ENCODE peak calls at places on chromosome 13, in eight cellular contexts. Y, N, B, G, A, J, U and D are unnamed samples.

GRCh38 chr13:58376775-58377174 is 745.2 kb downstream of the PCDH17 start:
- DNase-seq in Y (no peak), N (no peak), B (no peak), G (no peak), A (no peak), J (no peak), U (no peak), D (no peak)

GRCh38 chr13:110006304-110006703 is 219.9 kb upstream of the IRS2 start:
- DNase-seq in Y (no peak), N (no peak), B (no peak), G (peak; percentile 80), A (no peak), J (no peak), U (no peak), D (no peak)

GRCh38 chr13:46369506-46370268 is 17.4 kb downstream of the RUBCNL start:
- DNase-seq in Y (no peak), N (no peak), B (no peak), G (peak; percentile 89), A (no peak), J (no peak), U (no peak), D (no peak)

GRCh38 chr13:45809810-45810394 is 41.7 kb downstream of the SIAH3 start:
- DNase-seq in Y (no peak), N (no peak), B (no peak), G (peak; percentile 2), A (no peak), J (no peak), U (no peak), D (no peak)

GRCh38 chr13:110714798-110715394 is 1.4 kb downstream of the ING1 start:
- DNase-seq in Y (no peak), N (peak; percentile 33), B (no peak), G (peak; percentile 49), A (peak; percentile 58), J (peak; percentile 37), U (no peak), D (peak; percentile 84)

GRCh38 chr13:113656831-113657671 is 947 bp downstream of the ATP4B start:
- DNase-seq in Y (no peak), N (no peak), B (no peak), G (no peak), A (no peak), J (no peak), U (no peak), D (no peak)

GRCh38 chr13:111371211-111371610 is 50.8 kb downstream of the TEX29 start:
- DNase-seq in Y (no peak), N (no peak), B (no peak), G (peak; percentile 45), A (no peak), J (no peak), U (no peak), D (no peak)

GRCh38 chr13:48492123-48493075 is 40.5 kb downstream of the RCBTB2 start:
- DNase-seq in Y (peak; percentile 94), N (peak; percentile 60), B (peak; percentile 99), G (no peak), A (no peak), J (no peak), U (peak; percentile 84), D (no peak)

GRCh38 chr13:97261254-97262015 is 39.3 kb downstream of the MBNL2 start:
- DNase-seq in Y (no peak), N (no peak), B (no peak), G (no peak), A (no peak), J (no peak), U (peak; percentile 34), D (no peak)

GRCh38 chr13:98208606-98209005 is 31.5 kb upstream of the RNF113B start:
- DNase-seq in Y (no peak), N (no peak), B (no peak), G (no peak), A (no peak), J (no peak), U (no peak), D (no peak)

GRCh38 chr13:64069892-64070291 is 2654.2 kb upstream of the PCDH20 start:
- DNase-seq in Y (no peak), N (no peak), B (no peak), G (no peak), A (no peak), J (no peak), U (no peak), D (no peak)

GRCh38 chr13:113083402-113084061 is 22.1 kb upstream of the F7 start:
- DNase-seq in Y (no peak), N (no peak), B (no peak), G (no peak), A (no peak), J (no peak), U (no peak), D (no peak)

GRCh38 chr13:38685974-38686571 is 804 bp upstream of the FREM2 start:
- DNase-seq in Y (peak; percentile 35), N (no peak), B (no peak), G (no peak), A (peak; percentile 15), J (no peak), U (no peak), D (no peak)

GRCh38 chr13:42551611-42552010 is 22.3 kb upstream of the TNFSF11 start:
- DNase-seq in Y (no peak), N (no peak), B (no peak), G (no peak), A (no peak), J (no peak), U (no peak), D (no peak)

GRCh38 chr13:32262619-32263018 is 52.5 kb downstream of the ZAR1L start:
- DNase-seq in Y (no peak), N (no peak), B (no peak), G (no peak), A (no peak), J (no peak), U (no peak), D (no peak)

GRCh38 chr13:108961542-108962125 is 332.2 kb downstream of the MYO16 start:
- DNase-seq in Y (peak; percentile 79), N (no peak), B (peak; percentile 84), G (peak; percentile 64), A (peak; percentile 85), J (no peak), U (peak; percentile 43), D (peak; percentile 81)

GRCh38 chr13:99218969-99219368 is 18.3 kb downstream of the UBAC2 start:
- DNase-seq in Y (no peak), N (peak; percentile 61), B (no peak), G (no peak), A (no peak), J (no peak), U (peak; percentile 84), D (no peak)

GRCh38 chr13:110340812-110341444 is 33.8 kb downstream of the COL4A2 start:
- DNase-seq in Y (no peak), N (no peak), B (no peak), G (peak; percentile 84), A (no peak), J (no peak), U (peak; percentile 36), D (no peak)

GRCh38 chr13:78777973-78778372 is 119.0 kb upstream of the OBI1 start:
- DNase-seq in Y (no peak), N (no peak), B (no peak), G (no peak), A (peak; percentile 69), J (no peak), U (no peak), D (no peak)

GRCh38 chr13:44843403-44843802 is 145.9 kb downstream of the NUFIP1 start:
- DNase-seq in Y (no peak), N (no peak), B (no peak), G (peak; percentile 82), A (no peak), J (no peak), U (no peak), D (no peak)

GRCh38 chr13:114029866-114030625 is 56.2 kb upstream of the C13orf46 start:
- DNase-seq in Y (no peak), N (no peak), B (no peak), G (no peak), A (no peak), J (no peak), U (no peak), D (no peak)

GRCh38 chr13:53191091-53191490 is 162.5 kb downstream of the OLFM4 start:
- DNase-seq in Y (no peak), N (no peak), B (no peak), G (peak; percentile 25), A (no peak), J (no peak), U (no peak), D (no peak)

GRCh38 chr13:35475131-35475959 is 1.1 kb downstream of the MAB21L1 start:
- DNase-seq in Y (no peak), N (no peak), B (no peak), G (peak; percentile 18), A (no peak), J (peak; percentile 35), U (peak; percentile 48), D (no peak)

GRCh38 chr13:103883152-103883551 is 816.9 kb upstream of the SLC10A2 start:
- DNase-seq in Y (no peak), N (no peak), B (peak; percentile 14), G (peak; percentile 99), A (peak; percentile 92), J (peak; percentile 52), U (no peak), D (peak; percentile 83)

GRCh38 chr13:81658598-81659370 is 1317.9 kb upstream of the SPRY2 start:
- DNase-seq in Y (no peak), N (no peak), B (no peak), G (no peak), A (no peak), J (no peak), U (no peak), D (no peak)

GRCh38 chr13:105506463-105506862 is 1029.0 kb downstream of the EFNB2 start:
- DNase-seq in Y (no peak), N (no peak), B (no peak), G (no peak), A (no peak), J (no peak), U (no peak), D (no peak)

GRCh38 chr13:40114305-40114896 is 458.9 kb downstream of the COG6 start:
- DNase-seq in Y (no peak), N (no peak), B (no peak), G (peak; percentile 12), A (no peak), J (no peak), U (no peak), D (no peak)

GRCh38 chr13:21676611-21677021 is 5.7 kb downstream of the FGF9 start:
- DNase-seq in Y (no peak), N (no peak), B (no peak), G (no peak), A (no peak), J (no peak), U (no peak), D (peak; percentile 44)

GRCh38 chr13:27920677-27921420 is 1.0 kb downstream of the PDX1 start:
- DNase-seq in Y (no peak), N (no peak), B (no peak), G (no peak), A (no peak), J (no peak), U (no peak), D (peak; percentile 49)

GRCh38 chr13:112711528-112712265 is 21.9 kb downstream of the ATP11A start:
- DNase-seq in Y (peak; percentile 44), N (no peak), B (no peak), G (peak; percentile 91), A (peak; percentile 48), J (peak; percentile 31), U (no peak), D (peak; percentile 54)

GRCh38 chr13:105353654-105354053 is 1181.8 kb downstream of the EFNB2 start:
- DNase-seq in Y (no peak), N (no peak), B (no peak), G (no peak), A (no peak), J (no peak), U (no peak), D (no peak)

GRCh38 chr13:107765724-107766436 is 449.5 kb downstream of the LIG4 start:
- DNase-seq in Y (no peak), N (no peak), B (no peak), G (peak; percentile 60), A (no peak), J (no peak), U (no peak), D (peak; percentile 29)

GRCh38 chr13:25912961-25913360 is 138.9 kb downstream of the SHISA2 start:
- DNase-seq in Y (no peak), N (no peak), B (no peak), G (no peak), A (peak; percentile 82), J (no peak), U (no peak), D (no peak)

GRCh38 chr13:20294497-20294896 is 62.4 kb upstream of the GJB6 start:
- DNase-seq in Y (no peak), N (no peak), B (no peak), G (no peak), A (no peak), J (no peak), U (no peak), D (no peak)